ENCODE peak calls at places on chromosome 13, in ten cellular contexts. One of them, this sample, is unnamed.

GRCh38 chr13:100269837-100270236 is 180.9 kb downstream of the PCCA start:
- DNase-seq in IMR-90: peak
- DNase-seq in left lung: peak
- DNase-seq in fibroblast of pulmonary artery: peak
- DNase-seq in cardiac muscle cell: peak
- DNase-seq in astrocyte of the cerebellum: peak
- DNase-seq in neural crest cell: no peak
- DNase-seq in endothelial cell: peak
- DNase-seq in lower leg skin: peak
- DNase-seq in foreskin fibroblast: peak
- DNase-seq in this sample: no peak

GRCh38 chr13:21395953-21396352 is 63.1 kb downstream of the ZDHHC20 start:
- DNase-seq in foreskin fibroblast: no peak
- DNase-seq in fibroblast of pulmonary artery: no peak
- DNase-seq in neural crest cell: no peak
- DNase-seq in IMR-90: no peak
- DNase-seq in endothelial cell: no peak
- DNase-seq in cardiac muscle cell: no peak
- DNase-seq in lower leg skin: no peak
- DNase-seq in left lung: no peak
- DNase-seq in astrocyte of the cerebellum: no peak
- DNase-seq in this sample: no peak

GRCh38 chr13:38883783-38884182 is 106.8 kb downstream of the STOML3 start:
- DNase-seq in fibroblast of pulmonary artery: no peak
- DNase-seq in endothelial cell: no peak
- DNase-seq in cardiac muscle cell: peak
- DNase-seq in foreskin fibroblast: peak
- DNase-seq in astrocyte of the cerebellum: peak
- DNase-seq in lower leg skin: no peak
- DNase-seq in IMR-90: no peak
- DNase-seq in neural crest cell: no peak
- DNase-seq in left lung: no peak
- DNase-seq in this sample: no peak

GRCh38 chr13:32851083-32852064 is 164.8 kb upstream of the KL start:
- DNase-seq in foreskin fibroblast: no peak
- DNase-seq in neural crest cell: no peak
- DNase-seq in fibroblast of pulmonary artery: no peak
- DNase-seq in endothelial cell: no peak
- DNase-seq in astrocyte of the cerebellum: no peak
- DNase-seq in left lung: no peak
- DNase-seq in IMR-90: no peak
- DNase-seq in cardiac muscle cell: no peak
- DNase-seq in lower leg skin: no peak
- DNase-seq in this sample: no peak

GRCh38 chr13:107865643-107866006 is 349.7 kb downstream of the LIG4 start:
- DNase-seq in cardiac muscle cell: peak
- DNase-seq in foreskin fibroblast: peak
- DNase-seq in left lung: no peak
- DNase-seq in IMR-90: peak
- DNase-seq in endothelial cell: no peak
- DNase-seq in neural crest cell: no peak
- DNase-seq in lower leg skin: no peak
- DNase-seq in astrocyte of the cerebellum: no peak
- DNase-seq in fibroblast of pulmonary artery: peak
- DNase-seq in this sample: no peak

GRCh38 chr13:66558511-66558910 is 671.6 kb downstream of the PCDH9 start:
- DNase-seq in IMR-90: peak
- DNase-seq in astrocyte of the cerebellum: peak
- DNase-seq in left lung: no peak
- DNase-seq in lower leg skin: no peak
- DNase-seq in foreskin fibroblast: peak
- DNase-seq in endothelial cell: no peak
- DNase-seq in fibroblast of pulmonary artery: no peak
- DNase-seq in cardiac muscle cell: peak
- DNase-seq in neural crest cell: no peak
- DNase-seq in this sample: no peak

GRCh38 chr13:34546841-34547240 is 395.2 kb upstream of the NBEA start:
- DNase-seq in foreskin fibroblast: no peak
- DNase-seq in lower leg skin: no peak
- DNase-seq in fibroblast of pulmonary artery: no peak
- DNase-seq in neural crest cell: no peak
- DNase-seq in left lung: no peak
- DNase-seq in cardiac muscle cell: no peak
- DNase-seq in astrocyte of the cerebellum: no peak
- DNase-seq in endothelial cell: no peak
- DNase-seq in IMR-90: no peak
- DNase-seq in this sample: no peak

GRCh38 chr13:71621152-71622124 is 245.6 kb downstream of the DACH1 start:
- DNase-seq in foreskin fibroblast: no peak
- DNase-seq in endothelial cell: no peak
- DNase-seq in neural crest cell: no peak
- DNase-seq in fibroblast of pulmonary artery: no peak
- DNase-seq in IMR-90: no peak
- DNase-seq in left lung: no peak
- DNase-seq in cardiac muscle cell: peak
- DNase-seq in astrocyte of the cerebellum: no peak
- DNase-seq in lower leg skin: no peak
- DNase-seq in this sample: no peak

GRCh38 chr13:21579754-21580316 is 24.1 kb downstream of the MICU2 start:
- DNase-seq in astrocyte of the cerebellum: no peak
- DNase-seq in fibroblast of pulmonary artery: no peak
- DNase-seq in endothelial cell: no peak
- DNase-seq in foreskin fibroblast: no peak
- DNase-seq in IMR-90: no peak
- DNase-seq in lower leg skin: no peak
- DNase-seq in left lung: no peak
- DNase-seq in neural crest cell: no peak
- DNase-seq in cardiac muscle cell: no peak
- DNase-seq in this sample: no peak

GRCh38 chr13:29918845-29919244 is 68.4 kb upstream of the UBL3 start:
- DNase-seq in cardiac muscle cell: peak
- DNase-seq in foreskin fibroblast: peak
- DNase-seq in left lung: no peak
- DNase-seq in neural crest cell: no peak
- DNase-seq in IMR-90: peak
- DNase-seq in endothelial cell: no peak
- DNase-seq in lower leg skin: peak
- DNase-seq in astrocyte of the cerebellum: peak
- DNase-seq in fibroblast of pulmonary artery: peak
- DNase-seq in this sample: no peak

GRCh38 chr13:76425930-76426329 is 460.3 kb downstream of the KCTD12 start:
- DNase-seq in left lung: no peak
- DNase-seq in endothelial cell: no peak
- DNase-seq in lower leg skin: peak
- DNase-seq in cardiac muscle cell: peak
- DNase-seq in IMR-90: peak
- DNase-seq in neural crest cell: no peak
- DNase-seq in astrocyte of the cerebellum: peak
- DNase-seq in foreskin fibroblast: peak
- DNase-seq in fibroblast of pulmonary artery: peak
- DNase-seq in this sample: no peak

GRCh38 chr13:113451951-113452421 is 1.3 kb downstream of the ADPRHL1 start:
- DNase-seq in foreskin fibroblast: no peak
- DNase-seq in astrocyte of the cerebellum: no peak
- DNase-seq in endothelial cell: no peak
- DNase-seq in neural crest cell: no peak
- DNase-seq in fibroblast of pulmonary artery: no peak
- DNase-seq in lower leg skin: no peak
- DNase-seq in left lung: no peak
- DNase-seq in cardiac muscle cell: no peak
- DNase-seq in IMR-90: no peak
- DNase-seq in this sample: no peak

GRCh38 chr13:21613791-21614190 is 9.8 kb upstream of the MICU2 start:
- DNase-seq in fibroblast of pulmonary artery: no peak
- DNase-seq in astrocyte of the cerebellum: no peak
- DNase-seq in endothelial cell: no peak
- DNase-seq in left lung: no peak
- DNase-seq in lower leg skin: no peak
- DNase-seq in IMR-90: no peak
- DNase-seq in cardiac muscle cell: no peak
- DNase-seq in foreskin fibroblast: no peak
- DNase-seq in neural crest cell: no peak
- DNase-seq in this sample: no peak

GRCh38 chr13:48004201-48004600 is 3.1 kb upstream of the SUCLA2 start:
- DNase-seq in endothelial cell: no peak
- DNase-seq in cardiac muscle cell: no peak
- DNase-seq in left lung: no peak
- DNase-seq in neural crest cell: no peak
- DNase-seq in astrocyte of the cerebellum: no peak
- DNase-seq in foreskin fibroblast: no peak
- DNase-seq in fibroblast of pulmonary artery: no peak
- DNase-seq in IMR-90: no peak
- DNase-seq in lower leg skin: no peak
- DNase-seq in this sample: no peak
- TF ChIP-seq CTCF in endothelial cell: no peak
- TF ChIP-seq CTCF in cardiac muscle cell: no peak
- TF ChIP-seq CTCF in left lung: no peak
- TF ChIP-seq CTCF in neural crest cell: no peak
- TF ChIP-seq CTCF in astrocyte of the cerebellum: no peak
- TF ChIP-seq CTCF in foreskin fibroblast: no peak
- TF ChIP-seq CTCF in fibroblast of pulmonary artery: no peak
- TF ChIP-seq CTCF in IMR-90: no peak
- TF ChIP-seq CTCF in lower leg skin: no peak
- TF ChIP-seq CTCF in this sample: no peak

DNA sequence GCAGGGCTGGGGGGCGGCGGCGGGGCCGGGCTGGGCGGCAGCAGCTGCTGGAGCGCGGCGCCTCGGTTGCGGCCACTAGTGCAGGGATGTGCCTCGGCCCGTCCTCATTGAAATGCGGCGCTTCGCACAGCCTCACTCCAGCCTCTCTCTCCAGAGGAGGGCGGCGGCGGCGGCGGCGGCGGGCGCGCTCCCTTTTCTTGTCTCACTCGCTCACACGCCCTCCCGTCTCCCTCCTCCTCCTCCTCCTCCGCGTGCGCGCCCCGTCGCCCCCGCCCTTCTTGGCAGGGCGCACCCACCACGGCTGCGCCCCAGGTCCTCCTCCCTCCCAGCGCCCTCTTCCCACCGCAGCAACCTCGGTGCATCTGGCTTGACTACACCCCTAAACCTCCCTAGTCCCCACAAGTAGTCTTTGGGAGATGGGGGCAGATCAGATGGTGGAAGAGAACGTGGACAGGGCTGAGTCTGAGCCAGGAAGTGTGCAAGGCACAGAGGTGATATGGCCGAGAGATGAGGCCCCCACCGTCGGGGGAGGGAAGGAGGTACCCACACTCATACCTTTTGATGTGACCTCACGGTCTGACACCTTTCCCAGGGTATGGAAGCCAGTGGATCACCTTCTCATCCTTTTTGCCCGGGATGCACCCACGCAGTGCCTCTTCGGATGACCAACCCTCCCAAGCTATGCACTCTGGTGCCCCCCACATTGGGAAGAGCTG is at the start of gene DCLK1:
- DNase-seq in fibroblast of pulmonary artery: peak
- DNase-seq in neural crest cell: peak
- DNase-seq in IMR-90: no peak
- DNase-seq in left lung: peak
- DNase-seq in astrocyte of the cerebellum: peak
- DNase-seq in lower leg skin: peak
- DNase-seq in foreskin fibroblast: peak
- DNase-seq in cardiac muscle cell: peak
- DNase-seq in endothelial cell: peak
- DNase-seq in this sample: peak
- TF ChIP-seq CTCF in fibroblast of pulmonary artery: no peak
- TF ChIP-seq CTCF in neural crest cell: no peak
- TF ChIP-seq CTCF in IMR-90: no peak
- TF ChIP-seq CTCF in left lung: no peak
- TF ChIP-seq CTCF in astrocyte of the cerebellum: no peak
- TF ChIP-seq CTCF in lower leg skin: no peak
- TF ChIP-seq CTCF in foreskin fibroblast: no peak
- TF ChIP-seq CTCF in cardiac muscle cell: no peak
- TF ChIP-seq CTCF in endothelial cell: no peak
- TF ChIP-seq CTCF in this sample: no peak

GRCh38 chr13:78649997-78650724 is 8.8 kb downstream of the OBI1 start:
- DNase-seq in foreskin fibroblast: no peak
- DNase-seq in neural crest cell: no peak
- DNase-seq in fibroblast of pulmonary artery: no peak
- DNase-seq in left lung: no peak
- DNase-seq in IMR-90: no peak
- DNase-seq in astrocyte of the cerebellum: no peak
- DNase-seq in endothelial cell: no peak
- DNase-seq in lower leg skin: no peak
- DNase-seq in cardiac muscle cell: no peak
- DNase-seq in this sample: no peak
- TF ChIP-seq CTCF in foreskin fibroblast: no peak
- TF ChIP-seq CTCF in neural crest cell: no peak
- TF ChIP-seq CTCF in fibroblast of pulmonary artery: no peak
- TF ChIP-seq CTCF in left lung: no peak
- TF ChIP-seq CTCF in IMR-90: no peak
- TF ChIP-seq CTCF in astrocyte of the cerebellum: no peak
- TF ChIP-seq CTCF in endothelial cell: no peak
- TF ChIP-seq CTCF in lower leg skin: no peak
- TF ChIP-seq CTCF in cardiac muscle cell: no peak
- TF ChIP-seq CTCF in this sample: no peak

GRCh38 chr13:79508224-79508961 is 27.4 kb downstream of the NDFIP2 start:
- DNase-seq in lower leg skin: no peak
- DNase-seq in endothelial cell: no peak
- DNase-seq in fibroblast of pulmonary artery: peak
- DNase-seq in astrocyte of the cerebellum: no peak
- DNase-seq in foreskin fibroblast: no peak
- DNase-seq in IMR-90: no peak
- DNase-seq in left lung: no peak
- DNase-seq in neural crest cell: no peak
- DNase-seq in cardiac muscle cell: no peak
- DNase-seq in this sample: no peak

GRCh38 chr13:79501538-79502232 is 20.7 kb downstream of the NDFIP2 start:
- DNase-seq in foreskin fibroblast: peak
- DNase-seq in left lung: no peak
- DNase-seq in IMR-90: peak
- DNase-seq in cardiac muscle cell: no peak
- DNase-seq in neural crest cell: no peak
- DNase-seq in lower leg skin: no peak
- DNase-seq in fibroblast of pulmonary artery: no peak
- DNase-seq in astrocyte of the cerebellum: no peak
- DNase-seq in endothelial cell: no peak
- DNase-seq in this sample: no peak

GRCh38 chr13:79500829-79501228 is 19.9 kb downstream of the NDFIP2 start:
- DNase-seq in lower leg skin: no peak
- DNase-seq in cardiac muscle cell: no peak
- DNase-seq in IMR-90: no peak
- DNase-seq in fibroblast of pulmonary artery: no peak
- DNase-seq in left lung: no peak
- DNase-seq in astrocyte of the cerebellum: no peak
- DNase-seq in endothelial cell: no peak
- DNase-seq in neural crest cell: no peak
- DNase-seq in foreskin fibroblast: no peak
- DNase-seq in this sample: no peak

GRCh38 chr13:79503069-79503468 is 22.1 kb downstream of the NDFIP2 start:
- DNase-seq in astrocyte of the cerebellum: no peak
- DNase-seq in neural crest cell: no peak
- DNase-seq in left lung: no peak
- DNase-seq in fibroblast of pulmonary artery: no peak
- DNase-seq in lower leg skin: no peak
- DNase-seq in endothelial cell: no peak
- DNase-seq in IMR-90: no peak
- DNase-seq in cardiac muscle cell: no peak
- DNase-seq in foreskin fibroblast: no peak
- DNase-seq in this sample: no peak

GRCh38 chr13:79503473-79504017 is 22.6 kb downstream of the NDFIP2 start:
- DNase-seq in endothelial cell: no peak
- DNase-seq in left lung: no peak
- DNase-seq in cardiac muscle cell: no peak
- DNase-seq in fibroblast of pulmonary artery: no peak
- DNase-seq in foreskin fibroblast: no peak
- DNase-seq in astrocyte of the cerebellum: no peak
- DNase-seq in neural crest cell: no peak
- DNase-seq in IMR-90: no peak
- DNase-seq in lower leg skin: no peak
- DNase-seq in this sample: no peak
- TF ChIP-seq CTCF in endothelial cell: no peak
- TF ChIP-seq CTCF in left lung: no peak
- TF ChIP-seq CTCF in cardiac muscle cell: no peak
- TF ChIP-seq CTCF in fibroblast of pulmonary artery: no peak
- TF ChIP-seq CTCF in foreskin fibroblast: no peak
- TF ChIP-seq CTCF in astrocyte of the cerebellum: no peak
- TF ChIP-seq CTCF in neural crest cell: no peak
- TF ChIP-seq CTCF in IMR-90: no peak
- TF ChIP-seq CTCF in lower leg skin: no peak
- TF ChIP-seq CTCF in this sample: no peak